ENCODE peak calls at places on chromosomes 6 and 20, in eight cellular contexts. Y is endothelial cell, X is breast epithelium, F is gastrocnemius medialis, T is uterus, Q is kidney, S is Calu3, G is coronary artery. M is an unnamed sample.

GRCh38 chr6:305371-306206 is 13.3 kb downstream of the DUSP22 start:
- DNase-seq in Y (no peak), X (no peak), F (no peak), T (no peak), Q (no peak), S (no peak), G (no peak), M (no peak)

GRCh38 chr6:20946037-20946436 is 411.8 kb downstream of the CDKAL1 start:
- DNase-seq in Y (no peak), X (no peak), F (no peak), T (no peak), Q (no peak), S (no peak), G (no peak), M (no peak)

GRCh38 chr6:11722224-11722623 is 56.4 kb downstream of the ADTRP start:
- DNase-seq in Y (no peak), X (no peak), F (no peak), T (no peak), Q (no peak), S (no peak), G (no peak), M (no peak)

GRCh38 chr6:110015206-110015605 is 37.1 kb downstream of the GPR6 start:
- DNase-seq in Y (no peak), X (no peak), F (no peak), T (no peak), Q (no peak), S (no peak), G (no peak), M (no peak)

GRCh38 chr6:19772891-19773290 is 64.3 kb upstream of the ID4 start:
- DNase-seq in Y (no peak), X (no peak), F (no peak), T (no peak), Q (no peak), S (no peak), G (no peak), M (no peak)

GRCh38 chr20:58321205-58321604 is 11.7 kb downstream of the RAB22A start:
- DNase-seq in Y (no peak), X (no peak), F (no peak), T (no peak), Q (no peak), S (no peak), G (no peak), M (no peak)

GRCh38 chr6:92967352-92967751 is 452.0 kb downstream of the EPHA7 start:
- DNase-seq in Y (no peak), X (no peak), F (no peak), T (no peak), Q (no peak), S (no peak), G (no peak), M (peak; percentile 3)

GRCh38 chr20:18144541-18145099 is 7.0 kb downstream of the KAT14 start:
- DNase-seq in Y (no peak), X (no peak), F (no peak), T (no peak), Q (no peak), S (no peak), G (no peak), M (no peak)

GRCh38 chr6:33407132-33407718 is 3.6 kb upstream of the PHF1 start:
- DNase-seq in Y (no peak), X (no peak), F (no peak), T (no peak), Q (no peak), S (no peak), G (no peak), M (no peak)

GRCh38 chr6:98514073-98514720 is 320.2 kb upstream of the POU3F2 start:
- DNase-seq in Y (no peak), X (no peak), F (no peak), T (no peak), Q (no peak), S (no peak), G (no peak), M (no peak)

GRCh38 chr6:132961610-132962009 is 147.2 kb downstream of the RPS12 start:
- DNase-seq in Y (no peak), X (no peak), F (no peak), T (no peak), Q (no peak), S (no peak), G (no peak), M (no peak)
- TF ChIP-seq CTCF in Y (peak; percentile 36), X (no peak), F (no peak), T (no peak), Q (no peak), S (no peak), G (no peak), M (no peak)

GRCh38 chr6:152954443-152954842 is 28.4 kb downstream of the FBXO5 start:
- DNase-seq in Y (no peak), X (no peak), F (no peak), T (no peak), Q (no peak), S (no peak), G (no peak), M (no peak)
- TF ChIP-seq CTCF in Y (peak; percentile 28), X (no peak), F (no peak), T (no peak), Q (no peak), S (no peak), G (no peak), M (no peak)

DNA sequence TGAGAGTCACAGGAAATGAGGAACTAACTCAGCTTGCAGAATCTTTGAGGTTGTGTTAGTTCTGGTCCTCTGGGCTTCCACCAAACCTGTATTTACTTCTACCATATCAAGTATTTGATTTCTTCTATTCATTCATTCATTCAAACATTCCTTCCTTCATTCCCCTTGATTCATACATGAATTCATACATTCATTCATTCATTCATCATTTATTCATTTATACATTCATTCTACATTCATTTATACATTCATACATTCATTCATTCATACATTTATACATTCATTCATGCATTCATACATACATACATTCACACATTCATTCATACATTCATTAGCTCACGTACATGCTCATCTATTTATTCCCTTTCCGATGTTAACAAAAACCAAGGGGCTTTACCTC is 120.3 kb downstream of the BMP7 start:
- DNase-seq in Y (no peak), X (no peak), F (no peak), T (no peak), Q (no peak), S (no peak), G (no peak), M (no peak)
- TF ChIP-seq CTCF in Y (no peak), X (no peak), F (no peak), T (no peak), Q (no peak), S (no peak), G (no peak), M (no peak)

DNA sequence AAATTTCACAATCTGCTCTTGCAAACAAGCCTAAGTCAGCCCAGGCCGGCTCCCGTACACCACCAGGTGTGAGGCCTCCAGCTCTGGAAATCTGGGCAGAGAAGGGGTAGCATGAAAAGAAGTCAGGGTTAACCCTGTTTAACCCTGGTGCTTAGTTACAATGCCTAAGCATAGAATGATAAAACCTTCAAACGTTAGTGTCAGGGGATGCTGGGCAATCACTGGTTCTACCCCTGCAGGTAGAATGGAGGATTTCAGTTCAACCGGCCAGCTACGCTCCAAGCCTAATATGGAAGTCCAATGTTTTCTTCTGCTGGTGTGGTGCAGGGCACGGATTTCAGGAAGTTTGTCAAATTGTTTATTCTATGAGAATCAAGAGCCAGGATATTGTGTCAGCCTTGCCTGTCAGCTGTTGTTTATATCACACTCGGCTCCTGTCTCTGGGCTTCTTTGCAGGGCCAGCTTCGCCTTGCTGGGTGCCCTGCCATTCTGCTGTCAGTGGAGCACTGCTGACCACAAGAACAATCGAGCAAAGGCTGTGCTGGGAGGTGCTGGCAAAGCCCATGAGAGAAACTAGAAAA is 20.2 kb upstream of the CD93 start:
- DNase-seq in Y (peak; percentile 43), X (no peak), F (peak; percentile 34), T (no peak), Q (no peak), S (no peak), G (no peak), M (no peak)
- TF ChIP-seq CTCF in Y (peak; percentile 59), X (no peak), F (peak; percentile 16), T (no peak), Q (no peak), S (no peak), G (no peak), M (no peak)

M was measured in nephron progenitor cell.